ENCODE peak calls at places on chromosome 11, in nine cellular contexts. A, M, T, D, O, Y, B, J and S are unnamed samples.

GRCh38 chr11:73152861-73153483 is 10.9 kb upstream of the FCHSD2 start:
- DNase-seq in A (no peak), M (no peak), T (peak), D (no peak), O (no peak), Y (no peak), B (no peak), J (no peak), S (peak)

GRCh38 chr11:105211806-105212531 is 72.4 kb upstream of the CARD18 start:
- DNase-seq in A (no peak), M (no peak), T (no peak), D (no peak), O (no peak), Y (no peak), B (no peak), J (no peak), S (no peak)

GRCh38 chr11:79437274-79437980 is 3.4 kb downstream of the TENM4 start:
- DNase-seq in A (peak), M (peak), T (no peak), D (peak), O (no peak), Y (peak), B (peak), J (peak), S (no peak)

GRCh38 chr11:10303558-10304363 is 1.1 kb upstream of the ADM start:
- DNase-seq in A (peak), M (peak), T (no peak), D (peak), O (no peak), Y (no peak), B (peak), J (peak), S (peak)

GRCh38 chr11:15843309-15843857 is 513.0 kb downstream of the SOX6 start:
- DNase-seq in A (no peak), M (no peak), T (no peak), D (no peak), O (no peak), Y (no peak), B (no peak), J (no peak), S (no peak)

GRCh38 chr11:126468102-126468521 is 112.6 kb downstream of the ST3GAL4 start:
- DNase-seq in A (peak), M (no peak), T (no peak), D (no peak), O (no peak), Y (no peak), B (no peak), J (no peak), S (no peak)

GRCh38 chr11:69050592-69051380 is 2.1 kb downstream of the TPCN2 start:
- DNase-seq in A (no peak), M (no peak), T (no peak), D (no peak), O (no peak), Y (no peak), B (no peak), J (no peak), S (peak)

GRCh38 chr11:18312012-18312411 is 9.9 kb downstream of the HPS5 start:
- DNase-seq in A (no peak), M (peak), T (no peak), D (no peak), O (no peak), Y (no peak), B (no peak), J (no peak), S (no peak)

GRCh38 chr11:84103096-84103495 is 816.9 kb upstream of the CCDC90B start:
- DNase-seq in A (peak), M (no peak), T (no peak), D (no peak), O (no peak), Y (no peak), B (no peak), J (no peak), S (no peak)

GRCh38 chr11:8698379-8698851 is 15.8 kb downstream of the RPL27A start:
- DNase-seq in A (no peak), M (no peak), T (no peak), D (no peak), O (no peak), Y (no peak), B (no peak), J (no peak), S (peak)

GRCh38 chr11:130580372-130580771 is 131.9 kb downstream of the ADAMTS15 start:
- DNase-seq in A (no peak), M (peak), T (no peak), D (no peak), O (peak), Y (no peak), B (peak), J (no peak), S (no peak)

GRCh38 chr11:17828311-17828751 is 93.8 kb downstream of the KCNC1 start:
- DNase-seq in A (peak), M (peak), T (no peak), D (no peak), O (no peak), Y (no peak), B (peak), J (no peak), S (no peak)

GRCh38 chr11:85752201-85752889 is 58.6 kb downstream of the SYTL2 start:
- DNase-seq in A (peak), M (no peak), T (no peak), D (no peak), O (no peak), Y (no peak), B (no peak), J (no peak), S (no peak)

GRCh38 chr11:105611837-105612480 is 2.1 kb downstream of the GRIA4 start:
- DNase-seq in A (no peak), M (no peak), T (no peak), D (no peak), O (no peak), Y (no peak), B (no peak), J (no peak), S (no peak)

GRCh38 chr11:26522912-26523610 is 49.0 kb downstream of the MUC15 start:
- DNase-seq in A (no peak), M (peak), T (no peak), D (no peak), O (no peak), Y (no peak), B (no peak), J (no peak), S (no peak)

GRCh38 chr11:100831929-100832480 is 144.9 kb downstream of the ARHGAP42 start:
- DNase-seq in A (no peak), M (peak), T (no peak), D (peak), O (no peak), Y (no peak), B (no peak), J (peak), S (no peak)

GRCh38 chr11:10407749-10408472 is 47.2 kb upstream of the AMPD3 start:
- DNase-seq in A (peak), M (no peak), T (no peak), D (peak), O (no peak), Y (no peak), B (no peak), J (no peak), S (no peak)

GRCh38 chr11:121864660-121865059 is 251.4 kb downstream of the BLID start:
- DNase-seq in A (no peak), M (no peak), T (no peak), D (no peak), O (no peak), Y (no peak), B (no peak), J (no peak), S (no peak)
- TF ChIP-seq CTCF in A (no peak), M (peak), T (no peak), D (no peak), O (no peak), Y (no peak), B (no peak), J (peak), S (no peak)

DNA sequence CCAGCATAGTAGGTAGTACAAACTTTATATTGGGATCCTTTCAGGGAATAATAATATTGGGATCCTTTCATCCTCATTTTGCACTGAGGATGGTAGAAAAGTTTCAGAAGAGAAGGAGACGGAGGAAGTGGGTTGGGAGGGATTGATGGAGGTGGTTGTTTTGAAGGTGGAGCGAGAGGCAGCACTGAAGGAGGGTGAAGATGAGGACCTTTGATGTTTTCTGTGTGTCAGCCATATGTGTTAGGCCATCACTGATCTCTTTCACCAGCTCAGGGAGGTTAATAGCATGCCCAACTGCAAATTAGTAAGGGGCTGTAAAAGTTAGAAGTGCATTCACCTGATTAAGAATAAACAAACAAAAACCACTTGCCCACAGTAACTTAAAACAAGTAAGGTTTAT is 275.5 kb upstream of the B3GAT1 start:
- DNase-seq in A (no peak), M (no peak), T (no peak), D (no peak), O (no peak), Y (no peak), B (no peak), J (no peak), S (no peak)
- TF ChIP-seq CTCF in A (no peak), M (no peak), T (no peak), D (no peak), O (no peak), Y (no peak), B (no peak), J (no peak), S (no peak)

DNA sequence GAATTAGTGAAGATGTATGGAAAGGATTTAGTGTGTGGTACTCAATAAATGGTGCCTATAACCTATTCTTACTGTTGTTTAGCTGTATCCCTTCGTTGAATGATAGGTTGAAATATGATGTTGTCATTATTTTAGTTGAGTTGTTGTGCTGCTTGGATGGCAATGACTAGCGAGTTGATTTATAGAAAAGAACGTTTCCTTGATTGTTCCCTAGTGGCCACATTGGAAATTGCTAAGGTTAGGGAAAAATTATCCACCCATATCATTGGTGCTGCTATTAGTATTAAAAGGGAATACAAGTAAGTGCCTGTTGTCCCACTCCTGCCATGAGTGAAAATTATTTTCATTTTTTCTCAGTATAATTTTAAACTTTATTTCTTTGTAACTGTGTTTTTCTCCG is 14.5 kb downstream of the EMSY start:
- DNase-seq in A (no peak), M (no peak), T (no peak), D (no peak), O (peak), Y (no peak), B (no peak), J (no peak), S (no peak)
- TF ChIP-seq CTCF in A (peak), M (peak), T (no peak), D (peak), O (peak), Y (peak), B (no peak), J (peak), S (peak)

GRCh38 chr11:11895672-11896071 is 53.9 kb downstream of the USP47 start:
- DNase-seq in A (no peak), M (peak), T (no peak), D (no peak), O (no peak), Y (no peak), B (no peak), J (no peak), S (no peak)
- TF ChIP-seq CTCF in A (peak), M (peak), T (no peak), D (no peak), O (no peak), Y (no peak), B (no peak), J (peak), S (no peak)

DNA sequence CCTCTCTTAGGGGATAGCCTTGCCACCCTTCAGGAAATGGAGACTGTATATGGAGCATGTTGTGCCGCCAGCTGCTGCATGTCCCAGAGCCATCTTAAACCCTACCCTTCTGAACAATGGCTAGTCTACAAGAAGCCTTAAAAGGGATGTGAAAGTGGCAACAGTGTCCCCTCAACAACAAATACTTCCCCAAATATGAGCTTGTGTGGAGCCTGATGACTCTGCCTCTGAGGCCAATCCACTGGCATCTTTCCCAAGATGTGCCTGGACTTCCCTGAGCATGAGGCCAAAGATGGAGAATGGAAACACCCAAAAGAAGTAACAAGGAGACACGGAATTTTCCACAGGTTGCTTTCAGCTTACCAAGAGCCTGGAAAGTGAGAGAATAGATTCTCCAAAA is 595 bp upstream of the MS4A7 start:
- DNase-seq in A (peak), M (no peak), T (no peak), D (peak), O (no peak), Y (peak), B (no peak), J (peak), S (no peak)
- TF ChIP-seq CTCF in A (no peak), M (no peak), T (no peak), D (no peak), O (no peak), Y (no peak), B (no peak), J (no peak), S (no peak)

DNA sequence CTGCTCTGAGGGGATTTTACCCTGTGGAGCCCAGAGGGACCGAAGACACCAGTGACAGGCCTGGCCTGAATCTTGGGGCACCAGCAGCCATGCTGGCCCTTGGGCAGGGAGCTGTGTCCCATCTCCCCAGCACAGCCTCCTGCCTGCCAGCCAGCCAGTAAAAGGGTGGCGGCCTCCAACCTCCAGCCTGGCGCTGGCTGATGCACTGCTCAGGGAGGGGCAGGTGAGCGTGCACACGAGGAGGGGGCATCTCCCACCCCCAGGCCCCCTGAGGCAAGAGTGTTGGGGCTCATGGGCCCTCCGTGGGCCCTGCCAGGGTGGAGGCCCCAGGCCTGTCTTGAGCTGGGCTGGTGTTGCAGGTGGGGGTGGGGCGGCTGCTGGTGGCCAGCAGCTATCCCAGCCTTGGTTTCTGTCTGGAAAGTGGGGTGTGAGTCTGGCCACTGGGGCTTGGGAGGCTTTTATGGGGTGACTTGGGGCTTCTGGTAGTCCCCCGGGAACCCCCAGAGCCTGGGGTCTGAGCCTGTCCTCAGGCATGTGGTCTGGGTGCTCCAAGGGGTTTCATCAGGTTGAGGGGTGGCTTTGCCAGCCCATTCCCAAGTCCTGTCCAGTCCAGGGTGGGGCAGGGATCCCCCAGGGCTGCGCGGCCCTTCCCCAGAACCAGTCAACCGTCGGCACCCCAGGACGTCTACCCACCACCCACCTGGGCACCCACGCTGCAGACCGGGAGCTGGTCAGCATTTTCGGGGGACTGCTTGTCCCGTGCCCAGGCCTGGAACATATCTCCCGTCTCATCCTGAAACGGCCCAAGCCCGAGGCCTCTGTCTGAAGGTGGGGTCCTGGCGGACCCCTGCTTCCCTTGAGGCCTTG is 17.8 kb downstream of the TSPAN4 start:
- DNase-seq in A (no peak), M (no peak), T (no peak), D (no peak), O (no peak), Y (no peak), B (no peak), J (no peak), S (no peak)
- TF ChIP-seq CTCF in A (no peak), M (no peak), T (no peak), D (no peak), O (no peak), Y (no peak), B (no peak), J (no peak), S (no peak)